ENCODE peak calls at places on chromosomes 16 and 17, in six cellular contexts. I, E, G, J, Y and F are unnamed samples. For H3K4me1, the result is how much of the 10 kb centered on the place peaks cover.

GRCh38 chr17:27049104-27049784 is 244.7 kb upstream of the WSB1 start:
- DNase-seq in E (no peak), I (no peak), J (no peak), G (no peak), Y (no peak), F (no peak)

GRCh38 chr17:63622571-63623390 is 564 bp downstream of the MAP3K3 start:
- DNase-seq in E (peak), J (peak), G (no peak), Y (peak), I (no peak), F (peak)

GRCh38 chr17:74431568-74432483 is at the start of gene GPRC5C:
- DNase-seq in E (peak), G (no peak), I (no peak), Y (peak), J (peak), F (peak)

GRCh38 chr16:84312783-84313382 is 18.2 kb downstream of the WFDC1 start:
- DNase-seq in Y (no peak), G (no peak), E (no peak), J (no peak), I (no peak), F (no peak)

GRCh38 chr16:17467923-17468540 is 2.7 kb downstream of the XYLT1 start:
- DNase-seq in G (no peak), E (peak), J (peak), I (no peak), Y (peak), F (peak)

GRCh38 chr17:5355416-5356129 is 63.9 kb downstream of the NUP88 start:
- DNase-seq in J (no peak), Y (no peak), E (no peak), I (no peak), G (no peak), F (no peak)

GRCh38 chr17:63099420-63099819 is 133.4 kb downstream of the TANC2 start:
- DNase-seq in Y (no peak), E (no peak), J (no peak), I (no peak), G (no peak), F (no peak)

GRCh38 chr16:9072806-9073341 is 18.6 kb upstream of the HAPSTR1 start:
- DNase-seq in Y (peak), J (no peak), E (no peak), G (peak), I (no peak), F (no peak)

GRCh38 chr17:51056813-51057510 is 63.7 kb downstream of the SPAG9 start:
- DNase-seq in G (peak), I (no peak), J (no peak), E (no peak), Y (peak), F (no peak)

GRCh38 chr17:50861334-50861676 is 4.8 kb downstream of the TOB1 start:
- DNase-seq in J (no peak), Y (no peak), I (no peak), E (no peak), G (no peak), F (no peak)

GRCh38 chr16:63745456-63745855 is 1376.4 kb downstream of the CDH11 start:
- DNase-seq in Y (peak), G (no peak), E (no peak), I (no peak), J (no peak), F (no peak)

GRCh38 chr16:88877564-88878289 is 11.3 kb upstream of the PABPN1L start:
- DNase-seq in J (no peak), Y (no peak), E (no peak), I (no peak), G (no peak), F (no peak)

GRCh38 chr16:31242197-31242596 is 17.6 kb upstream of the ITGAM start:
- DNase-seq in I (no peak), G (no peak), Y (no peak), J (no peak), E (no peak), F (no peak)

GRCh38 chr17:42548993-42549755 is 3.5 kb upstream of the HSD17B1 start:
- DNase-seq in Y (no peak), G (no peak), E (no peak), J (no peak), I (no peak), F (no peak)

GRCh38 chr16:81520151-81520470 is 75.5 kb downstream of the CMIP start:
- DNase-seq in E (no peak), Y (no peak), G (no peak), I (no peak), J (no peak), F (no peak)
- H3K4me1 ChIP-seq in E (under half), Y (under half), G (under half), I (under half), J (under half), F (half or more)

GRCh38 chr16:50640391-50640790 is 40.7 kb downstream of the SNX20 start:
- DNase-seq in Y (peak), E (no peak), I (no peak), J (no peak), G (no peak), F (no peak)
- TF ChIP-seq CTCF in Y (no peak), E (no peak), I (no peak), J (no peak), G (no peak), F (no peak)

GRCh38 chr17:81980752-81981239 is 3.4 kb downstream of the ASPSCR1 start:
- DNase-seq in Y (no peak), E (no peak), G (no peak), I (no peak), J (no peak), F (no peak)
- H3K27ac ChIP-seq in Y (no peak), E (peak), G (no peak), I (no peak), J (no peak), F (no peak)

GRCh38 chr16:55341681-55342080 is 17.7 kb downstream of the IRX6 start:
- DNase-seq in G (no peak), J (no peak), I (no peak), E (no peak), Y (no peak), F (no peak)
- H3K4me1 ChIP-seq in G (under half), J (under half), I (under half), E (under half), Y (under half), F (under half)